ENCODE peak calls at places on chromosomes 12 and 14, in seven cellular contexts. C is left ventricle myocardium inferior, Z is kidney, E is psoas muscle, N is SJCRH30, B is lower lobe of right lung, D is pancreas. I is an unnamed sample.

GRCh38 chr12:121038861-121039654 is at the start of gene OASL:
- DNase-seq in C (no peak), Z (no peak), E (no peak), N (no peak), B (peak; percentile 69), D (peak; percentile 35), I (peak; percentile 66)

GRCh38 chr12:64729909-64730584 is 29.2 kb downstream of the GNS start:
- DNase-seq in C (no peak), Z (no peak), E (no peak), N (no peak), B (no peak), D (no peak), I (no peak)

GRCh38 chr14:64092338-64092737 is 201.8 kb downstream of the ESR2 start:
- DNase-seq in C (no peak), Z (no peak), E (no peak), N (no peak), B (no peak), D (no peak), I (no peak)

GRCh38 chr12:82688035-82688501 is 1.4 kb downstream of the TMTC2 start:
- DNase-seq in C (no peak), Z (no peak), E (no peak), N (no peak), B (no peak), D (no peak), I (no peak)

GRCh38 chr14:99120147-99121026 is 151.6 kb downstream of the BCL11B start:
- DNase-seq in C (no peak), Z (no peak), E (no peak), N (no peak), B (no peak), D (no peak), I (no peak)

GRCh38 chr12:6606331-6607131 is 648 bp downstream of the CHD4 start:
- DNase-seq in C (peak; percentile 77), Z (peak; percentile 94), E (peak; percentile 82), N (peak; percentile 58), B (peak; percentile 82), D (peak; percentile 81), I (peak; percentile 52)

GRCh38 chr14:24875203-24875840 is 174.6 kb downstream of the STXBP6 start:
- DNase-seq in C (no peak), Z (no peak), E (no peak), N (no peak), B (no peak), D (no peak), I (no peak)

GRCh38 chr14:23209651-23210423 is 26.4 kb upstream of the SLC7A8 start:
- DNase-seq in C (no peak), Z (no peak), E (no peak), N (no peak), B (no peak), D (no peak), I (no peak)

GRCh38 chr12:53636641-53637040 is 10.5 kb upstream of the ATF7 start:
- DNase-seq in C (no peak), Z (no peak), E (no peak), N (no peak), B (no peak), D (no peak), I (no peak)

GRCh38 chr14:100446572-100446971 is 123.4 kb downstream of the SLC25A47 start:
- DNase-seq in C (no peak), Z (no peak), E (no peak), N (no peak), B (no peak), D (no peak), I (no peak)

GRCh38 chr14:105168496-105168978 is at the start of gene JAG2:
- DNase-seq in C (peak; percentile 67), Z (no peak), E (peak; percentile 68), N (peak; percentile 73), B (peak; percentile 78), D (peak; percentile 64), I (peak; percentile 44)

GRCh38 chr12:3158851-3159465 is 81.8 kb downstream of the TSPAN9 start:
- DNase-seq in C (no peak), Z (no peak), E (no peak), N (peak; percentile 65), B (no peak), D (no peak), I (no peak)

GRCh38 chr12:10241276-10241675 is 28.6 kb downstream of the GABARAPL1 start:
- DNase-seq in C (no peak), Z (no peak), E (no peak), N (no peak), B (no peak), D (no peak), I (no peak)

GRCh38 chr12:133145981-133146380 is 15.6 kb downstream of the ZNF10 start:
- DNase-seq in C (no peak), Z (no peak), E (no peak), N (no peak), B (no peak), D (no peak), I (no peak)

GRCh38 chr12:112309797-112310196 is 72.4 kb downstream of the HECTD4 start:
- DNase-seq in C (no peak), Z (no peak), E (no peak), N (no peak), B (no peak), D (no peak), I (no peak)

GRCh38 chr12:50283924-50284236 is 560 bp upstream of the LIMA1 start:
- DNase-seq in C (no peak), Z (no peak), E (no peak), N (peak; percentile 48), B (no peak), D (no peak), I (no peak)

GRCh38 chr14:47710581-47710980 is 35.2 kb upstream of the MDGA2 start:
- DNase-seq in C (no peak), Z (no peak), E (no peak), N (no peak), B (no peak), D (no peak), I (no peak)

GRCh38 chr12:121795029-121795977 is 1.8 kb upstream of the RHOF start:
- DNase-seq in C (peak; percentile 89), Z (peak; percentile 95), E (peak; percentile 90), N (peak; percentile 67), B (peak; percentile 90), D (peak; percentile 86), I (peak; percentile 73)

GRCh38 chr12:123723011-123723410 is 10.9 kb downstream of the ATP6V0A2 start:
- DNase-seq in C (no peak), Z (no peak), E (no peak), N (no peak), B (no peak), D (no peak), I (no peak)

GRCh38 chr12:64611430-64612286 is 1.4 kb downstream of the RASSF3 start:
- DNase-seq in C (peak; percentile 41), Z (peak; percentile 79), E (no peak), N (peak; percentile 32), B (peak; percentile 59), D (peak; percentile 50), I (no peak)

GRCh38 chr12:25550186-25550585 is 2.9 kb downstream of the LMNTD1 start:
- DNase-seq in C (no peak), Z (no peak), E (no peak), N (no peak), B (no peak), D (no peak), I (no peak)

GRCh38 chr14:99862111-99862510 is 68.9 kb downstream of the EML1 start:
- DNase-seq in C (no peak), Z (no peak), E (no peak), N (no peak), B (no peak), D (no peak), I (no peak)

DNA sequence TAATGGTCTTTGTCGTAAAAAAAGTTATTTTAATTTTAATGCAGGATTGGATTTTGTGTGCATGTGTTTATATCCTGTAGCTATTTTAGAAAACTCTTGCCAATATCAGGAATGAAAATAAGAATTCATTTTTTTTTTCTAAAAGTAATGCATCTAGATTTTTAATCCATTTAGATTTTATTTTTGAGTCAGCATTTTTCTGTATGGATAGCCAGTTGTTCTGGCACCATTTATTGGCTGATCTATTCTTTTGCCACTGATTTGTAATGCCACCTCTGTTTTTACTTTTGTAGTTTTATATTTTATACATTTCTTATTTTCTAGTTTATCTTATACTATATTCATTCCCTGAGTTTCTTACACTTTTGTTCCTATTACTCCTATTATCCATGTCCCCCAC is 343.0 kb downstream of the FOXG1 start:
- DNase-seq in C (no peak), Z (no peak), E (no peak), N (no peak), B (no peak), D (no peak), I (no peak)
- H3K4me3 ChIP-seq in C (no peak overlapping the region), Z (no peak overlapping the region), E (no peak overlapping the region), N (no peak overlapping the region), B (no peak overlapping the region), D (no peak overlapping the region), I (no peak overlapping the region)

DNA sequence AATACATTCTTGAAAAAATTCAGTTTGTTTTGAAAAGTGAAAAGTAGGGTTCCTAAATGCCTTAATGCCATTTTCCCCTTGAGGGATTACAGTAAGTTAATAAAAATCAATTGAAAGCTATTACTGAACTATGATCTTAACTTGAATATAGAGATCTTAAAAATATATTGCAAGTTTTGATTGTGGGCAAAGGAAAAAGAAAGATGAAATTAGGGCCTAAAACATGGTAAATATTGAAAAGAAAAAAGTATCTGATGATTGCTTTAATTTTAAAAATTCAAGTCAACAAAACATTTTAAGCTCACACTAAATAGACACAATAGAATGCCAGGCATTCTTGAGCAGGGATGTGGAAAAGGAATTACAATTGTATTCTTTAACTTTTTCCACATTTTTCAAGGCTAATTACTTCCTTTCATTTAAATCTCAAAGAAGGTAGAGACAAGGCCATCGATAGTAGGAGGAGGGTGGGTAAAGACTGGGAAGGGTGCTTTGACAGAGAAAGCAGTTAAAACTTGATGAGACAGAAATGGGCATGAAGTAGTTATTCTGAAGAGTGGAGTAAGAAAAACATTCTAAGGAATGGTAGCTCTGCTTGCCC is 294.4 kb downstream of the NELL2 start:
- DNase-seq in C (no peak), Z (no peak), E (no peak), N (no peak), B (no peak), D (no peak), I (no peak)
- H3K27ac ChIP-seq in C (no peak overlapping the region), Z (no peak overlapping the region), E (no peak overlapping the region), N (no peak overlapping the region), B (no peak overlapping the region), D (no peak overlapping the region), I (no peak overlapping the region)

GRCh38 chr14:92930737-92931602 is 8.0 kb downstream of the CHGA start:
- DNase-seq in C (no peak), Z (no peak), E (no peak), N (no peak), B (no peak), D (no peak), I (no peak)

GRCh38 chr14:92929689-92930608 is 7.0 kb downstream of the CHGA start:
- DNase-seq in C (no peak), Z (no peak), E (no peak), N (no peak), B (no peak), D (no peak), I (no peak)

GRCh38 chr14:92932448-92933395 is 9.8 kb downstream of the CHGA start:
- DNase-seq in C (no peak), Z (no peak), E (no peak), N (no peak), B (no peak), D (no peak), I (no peak)

GRCh38 chr14:92933481-92933880 is 10.5 kb downstream of the CHGA start:
- DNase-seq in C (no peak), Z (no peak), E (no peak), N (no peak), B (no peak), D (no peak), I (no peak)

GRCh38 chr14:92931681-92932447 is 8.9 kb downstream of the CHGA start:
- DNase-seq in C (no peak), Z (no peak), E (no peak), N (no peak), B (no peak), D (no peak), I (no peak)
- H3K4me3 ChIP-seq in C (no peak overlapping the region), Z (no peak overlapping the region), E (no peak overlapping the region), N (no peak overlapping the region), B (no peak overlapping the region), D (no peak overlapping the region), I (no peak overlapping the region)

GRCh38 chr12:47785036-47785886 is 12.2 kb downstream of the SLC48A1 start:
- DNase-seq in C (no peak), Z (peak; percentile 62), E (no peak), N (no peak), B (no peak), D (no peak), I (no peak)
- H3K27ac ChIP-seq in C (peak overlapping the region; percentile 38), Z (no peak overlapping the region), E (no peak overlapping the region), N (no peak overlapping the region), B (no peak overlapping the region), D (no peak overlapping the region), I (no peak overlapping the region)

I was measured in effector memory CD4-positive, alpha-beta T cell.